ENCODE peak calls at places on chromosomes 3 and 15, in four cellular contexts. One of them, this sample, is unnamed.

GRCh38 chr3:47536221-47536891 is 22.8 kb upstream of the ELP6 start:
- DNase-seq in HepG2: no peak
- DNase-seq in H1: no peak
- DNase-seq in K562: no peak
- DNase-seq in this sample: no peak

GRCh38 chr3:71254251-71254650 is 329.3 kb downstream of the FOXP1 start:
- DNase-seq in HepG2: peak; percentile 66
- DNase-seq in H1: no peak
- DNase-seq in K562: no peak
- DNase-seq in this sample: no peak

GRCh38 chr3:104102386-104102785 is 1264.3 kb upstream of the ALCAM start:
- DNase-seq in HepG2: peak; percentile 29
- DNase-seq in H1: peak; percentile 56
- DNase-seq in K562: peak; percentile 1
- DNase-seq in this sample: no peak

GRCh38 chr3:53193466-53194217 is 32.6 kb downstream of the PRKCD start:
- DNase-seq in HepG2: no peak
- DNase-seq in H1: no peak
- DNase-seq in K562: no peak
- DNase-seq in this sample: no peak

GRCh38 chr3:141508067-141508436 is 21.2 kb downstream of the RASA2 start:
- DNase-seq in HepG2: no peak
- DNase-seq in H1: no peak
- DNase-seq in K562: no peak
- DNase-seq in this sample: no peak

GRCh38 chr3:99483841-99484240 is 154.6 kb upstream of the COL8A1 start:
- DNase-seq in HepG2: no peak
- DNase-seq in H1: no peak
- DNase-seq in K562: no peak
- DNase-seq in this sample: no peak

GRCh38 chr15:46166750-46167149 is 531.9 kb downstream of the SQOR start:
- DNase-seq in HepG2: no peak
- DNase-seq in H1: no peak
- DNase-seq in K562: no peak
- DNase-seq in this sample: no peak

GRCh38 chr15:101447561-101448071 is 41.9 kb downstream of the PCSK6 start:
- DNase-seq in HepG2: no peak
- DNase-seq in H1: no peak
- DNase-seq in K562: no peak
- DNase-seq in this sample: no peak

GRCh38 chr15:31080618-31081017 is 20.9 kb downstream of the TRPM1 start:
- DNase-seq in HepG2: no peak
- DNase-seq in H1: peak; percentile 91
- DNase-seq in K562: peak; percentile 67
- DNase-seq in this sample: no peak

GRCh38 chr3:58659051-58659675 is 7.4 kb downstream of the FAM3D start:
- DNase-seq in HepG2: peak; percentile 33
- DNase-seq in H1: peak; percentile 55
- DNase-seq in K562: peak; percentile 26
- DNase-seq in this sample: no peak

GRCh38 chr3:76438971-76439370 is 600.9 kb upstream of the ROBO2 start:
- DNase-seq in HepG2: no peak
- DNase-seq in H1: no peak
- DNase-seq in K562: no peak
- DNase-seq in this sample: no peak

GRCh38 chr3:53194218-53195065 is 33.4 kb downstream of the PRKCD start:
- DNase-seq in HepG2: no peak
- DNase-seq in H1: no peak
- DNase-seq in K562: no peak
- DNase-seq in this sample: no peak

GRCh38 chr3:42387802-42388651 is 22.4 kb downstream of the LYZL4 start:
- DNase-seq in HepG2: no peak
- DNase-seq in H1: no peak
- DNase-seq in K562: no peak
- DNase-seq in this sample: no peak

GRCh38 chr3:139084176-139084575 is 39.5 kb upstream of the PRR23C start:
- DNase-seq in HepG2: no peak
- DNase-seq in H1: no peak
- DNase-seq in K562: no peak
- DNase-seq in this sample: no peak
- TF ChIP-seq TAF1 in HepG2: no peak
- TF ChIP-seq TAF1 in H1: no peak
- TF ChIP-seq TAF1 in K562: no peak
- TF ChIP-seq TAF1 in this sample: no peak

GRCh38 chr3:184368804-184369183 is 7.3 kb downstream of the POLR2H start:
- DNase-seq in HepG2: no peak
- DNase-seq in H1: no peak
- DNase-seq in K562: no peak
- DNase-seq in this sample: no peak

GRCh38 chr3:184362668-184363540 is 1.4 kb downstream of the POLR2H start:
- DNase-seq in HepG2: peak; percentile 98
- DNase-seq in H1: peak; percentile 93
- DNase-seq in K562: peak; percentile 99
- DNase-seq in this sample: peak; percentile 91

GRCh38 chr3:184368116-184368803 is 6.8 kb downstream of the POLR2H start:
- DNase-seq in HepG2: no peak
- DNase-seq in H1: no peak
- DNase-seq in K562: no peak
- DNase-seq in this sample: no peak

GRCh38 chr3:184361932-184362667 is 590 bp downstream of the POLR2H start:
- DNase-seq in HepG2: no peak
- DNase-seq in H1: peak; percentile 70
- DNase-seq in K562: peak; percentile 64
- DNase-seq in this sample: no peak

GRCh38 chr3:184366619-184367321 is 5.3 kb downstream of the POLR2H start:
- DNase-seq in HepG2: peak; percentile 69
- DNase-seq in H1: no peak
- DNase-seq in K562: no peak
- DNase-seq in this sample: no peak
- TF ChIP-seq TAF1 in HepG2: no peak
- TF ChIP-seq TAF1 in H1: no peak
- TF ChIP-seq TAF1 in K562: no peak
- TF ChIP-seq TAF1 in this sample: no peak

DNA sequence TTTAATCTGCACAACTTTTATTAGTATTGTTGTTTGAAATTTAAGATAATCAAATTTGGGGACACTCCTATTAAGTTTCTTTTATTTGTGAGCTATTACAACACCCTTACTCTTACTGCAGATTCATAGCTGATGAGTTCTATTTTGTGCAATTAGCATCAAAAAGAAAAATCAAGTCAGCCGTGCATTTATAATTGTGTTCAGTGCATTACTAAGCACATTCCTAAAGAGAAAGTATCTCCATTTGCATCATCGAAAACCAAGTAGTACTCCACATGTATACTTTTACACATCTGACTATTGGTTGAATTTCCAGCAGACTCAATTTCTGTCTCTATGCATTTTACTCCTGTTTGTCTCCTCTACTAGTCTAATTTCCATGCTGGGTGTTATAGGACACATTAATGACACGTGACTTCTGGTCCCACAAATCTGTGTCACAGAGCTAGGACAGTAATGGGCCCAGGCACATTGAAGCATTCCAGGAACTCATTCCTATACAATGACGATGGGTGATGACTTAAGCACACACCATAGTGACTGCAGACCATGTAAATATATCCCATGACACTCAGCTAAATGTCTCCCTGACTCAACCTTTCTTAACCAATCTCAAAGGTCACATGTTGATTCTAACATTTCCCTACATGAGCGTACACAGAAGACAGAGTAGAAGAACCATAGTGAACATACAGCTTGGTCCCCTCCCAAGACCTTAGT is 477.5 kb downstream of the LPP start:
- DNase-seq in HepG2: peak; percentile 27
- DNase-seq in H1: no peak
- DNase-seq in K562: no peak
- DNase-seq in this sample: no peak
- TF ChIP-seq TAF1 in HepG2: no peak
- TF ChIP-seq TAF1 in H1: no peak
- TF ChIP-seq TAF1 in K562: no peak
- TF ChIP-seq TAF1 in this sample: no peak

DNA sequence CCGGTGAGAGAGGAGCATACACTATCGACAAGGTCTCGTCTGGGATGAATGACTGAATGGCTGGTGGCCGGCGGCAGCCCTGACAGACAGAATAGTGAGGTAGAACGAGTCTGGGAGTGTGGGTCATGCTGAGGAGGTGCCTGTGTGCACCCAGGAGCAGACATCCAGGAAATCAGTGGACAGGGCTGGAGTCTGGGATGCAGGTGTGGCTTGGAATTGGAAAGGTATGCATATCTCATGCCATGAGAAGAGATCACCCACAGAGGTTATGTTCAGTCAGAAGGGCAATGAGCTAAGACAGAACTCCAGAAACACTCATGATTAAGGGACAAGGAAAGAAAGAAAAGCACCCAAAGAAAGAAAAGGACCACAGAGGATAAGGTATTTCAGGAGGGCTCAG is 20.8 kb downstream of the HACD2 start:
- DNase-seq in HepG2: no peak
- DNase-seq in H1: no peak
- DNase-seq in K562: no peak
- DNase-seq in this sample: no peak
- TF ChIP-seq TAF1 in HepG2: no peak
- TF ChIP-seq TAF1 in H1: no peak
- TF ChIP-seq TAF1 in K562: no peak
- TF ChIP-seq TAF1 in this sample: no peak

DNA sequence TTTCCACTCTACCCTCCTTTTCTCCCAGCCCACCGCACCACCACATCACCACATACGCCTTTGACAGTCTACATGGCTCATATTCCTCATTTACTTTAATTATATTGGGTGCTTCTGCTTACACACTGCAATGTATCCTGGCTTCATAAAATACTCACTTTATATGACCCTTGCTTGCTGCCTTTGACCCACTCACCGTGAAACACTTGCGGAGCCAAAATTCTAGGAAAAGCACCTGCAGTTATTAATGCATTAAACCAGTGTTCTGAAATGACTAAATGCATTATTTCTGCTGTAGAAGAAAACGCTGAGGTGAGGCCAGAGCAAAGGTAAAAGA is 217.5 kb upstream of the ICE2 start:
- DNase-seq in HepG2: no peak
- DNase-seq in H1: no peak
- DNase-seq in K562: no peak
- DNase-seq in this sample: no peak
- TF ChIP-seq TAF1 in HepG2: no peak
- TF ChIP-seq TAF1 in H1: no peak
- TF ChIP-seq TAF1 in K562: no peak
- TF ChIP-seq TAF1 in this sample: no peak

GRCh38 chr3:188643736-188644135 is 489.8 kb downstream of the LPP start:
- DNase-seq in HepG2: no peak
- DNase-seq in H1: no peak
- DNase-seq in K562: no peak
- DNase-seq in this sample: no peak

GRCh38 chr3:188646592-188646991 is 492.6 kb downstream of the LPP start:
- DNase-seq in HepG2: no peak
- DNase-seq in H1: no peak
- DNase-seq in K562: no peak
- DNase-seq in this sample: no peak

GRCh38 chr3:188647237-188647636 is 493.3 kb downstream of the LPP start:
- DNase-seq in HepG2: peak; percentile 15
- DNase-seq in H1: no peak
- DNase-seq in K562: no peak
- DNase-seq in this sample: no peak

DNA sequence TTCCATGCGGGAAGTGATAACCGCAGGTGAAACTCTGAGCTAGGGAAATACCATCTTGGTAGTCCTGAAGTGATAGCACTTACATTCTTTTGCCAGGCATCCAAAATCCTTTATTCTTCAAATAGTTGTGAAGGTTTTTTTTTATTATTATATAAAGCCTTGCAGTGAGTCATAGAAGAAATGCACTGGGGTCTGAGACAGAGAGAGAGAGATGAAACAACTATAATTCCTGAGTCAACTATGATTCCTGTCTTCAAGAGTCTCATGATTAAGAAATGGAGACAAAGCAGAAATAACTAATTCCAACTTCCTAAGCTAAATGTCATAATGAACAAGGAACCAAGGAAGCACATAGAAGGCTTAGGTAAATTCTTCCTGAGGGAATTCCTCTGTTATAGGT is 495.6 kb downstream of the LPP start:
- DNase-seq in HepG2: no peak
- DNase-seq in H1: no peak
- DNase-seq in K562: no peak
- DNase-seq in this sample: no peak
- TF ChIP-seq TAF1 in HepG2: no peak
- TF ChIP-seq TAF1 in H1: no peak
- TF ChIP-seq TAF1 in K562: no peak
- TF ChIP-seq TAF1 in this sample: no peak

DNA sequence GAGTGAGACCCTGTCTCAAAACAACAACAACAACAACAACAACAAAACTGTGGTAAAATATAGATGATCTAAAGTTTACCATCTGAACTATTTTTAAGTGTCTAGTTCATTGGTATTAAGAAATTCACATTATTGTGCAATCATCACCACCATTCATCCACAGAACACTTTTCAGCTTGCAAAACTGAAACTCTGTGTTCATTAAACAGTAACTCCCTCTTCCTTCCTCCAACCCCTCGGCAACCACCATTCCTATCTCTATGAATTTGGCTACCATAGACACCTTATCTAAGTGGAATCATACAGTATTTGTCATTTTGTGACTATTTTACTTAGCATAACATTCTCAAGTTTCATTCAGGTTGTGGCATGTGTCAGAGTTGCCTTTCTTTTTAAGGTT is 20.7 kb downstream of the KAT2B start:
- DNase-seq in HepG2: no peak
- DNase-seq in H1: no peak
- DNase-seq in K562: no peak
- DNase-seq in this sample: no peak
- TF ChIP-seq TAF1 in HepG2: no peak
- TF ChIP-seq TAF1 in H1: no peak
- TF ChIP-seq TAF1 in K562: no peak
- TF ChIP-seq TAF1 in this sample: no peak

GRCh38 chr3:196686436-196686835 is 25.6 kb downstream of the CEP19 start:
- DNase-seq in HepG2: no peak
- DNase-seq in H1: no peak
- DNase-seq in K562: no peak
- DNase-seq in this sample: no peak

GRCh38 chr3:196688349-196688748 is 23.7 kb downstream of the CEP19 start:
- DNase-seq in HepG2: no peak
- DNase-seq in H1: no peak
- DNase-seq in K562: no peak
- DNase-seq in this sample: no peak

GRCh38 chr3:196689941-196690660 is 21.9 kb downstream of the CEP19 start:
- DNase-seq in HepG2: no peak
- DNase-seq in H1: no peak
- DNase-seq in K562: no peak
- DNase-seq in this sample: no peak

GRCh38 chr3:196684548-196685407 is 27.3 kb downstream of the CEP19 start:
- DNase-seq in HepG2: peak; percentile 35
- DNase-seq in H1: peak; percentile 77
- DNase-seq in K562: peak; percentile 81
- DNase-seq in this sample: peak; percentile 48
- TF ChIP-seq TAF1 in HepG2: no peak
- TF ChIP-seq TAF1 in H1: no peak
- TF ChIP-seq TAF1 in K562: no peak
- TF ChIP-seq TAF1 in this sample: no peak